ENCODE peak calls at places on chromosomes 5 and 9, in seven cellular contexts. One of them, this sample, is unnamed.

GRCh38 chr5:87170799-87171198 is 96.9 kb upstream of the RASA1 start:
- DNase-seq in progenitor cell of endocrine pancreas: no peak
- DNase-seq in heart left ventricle: no peak
- DNase-seq in AG04450: no peak
- DNase-seq in epithelial cell of esophagus: no peak
- DNase-seq in BE2C: no peak
- DNase-seq in upper lobe of left lung: no peak
- DNase-seq in this sample: no peak

GRCh38 chr9:83334320-83334719 is 203.9 kb downstream of the FRMD3 start:
- DNase-seq in progenitor cell of endocrine pancreas: peak
- DNase-seq in heart left ventricle: peak
- DNase-seq in AG04450: peak
- DNase-seq in epithelial cell of esophagus: peak
- DNase-seq in BE2C: peak
- DNase-seq in upper lobe of left lung: no peak
- DNase-seq in this sample: peak

GRCh38 chr5:15495026-15495425 is 5.0 kb upstream of the FBXL7 start:
- DNase-seq in progenitor cell of endocrine pancreas: no peak
- DNase-seq in heart left ventricle: no peak
- DNase-seq in AG04450: no peak
- DNase-seq in epithelial cell of esophagus: no peak
- DNase-seq in BE2C: peak
- DNase-seq in upper lobe of left lung: no peak
- DNase-seq in this sample: no peak

GRCh38 chr5:116370149-116370548 is 204.5 kb downstream of the SEMA6A start:
- DNase-seq in progenitor cell of endocrine pancreas: no peak
- DNase-seq in heart left ventricle: no peak
- DNase-seq in AG04450: no peak
- DNase-seq in epithelial cell of esophagus: no peak
- DNase-seq in BE2C: no peak
- DNase-seq in upper lobe of left lung: no peak
- DNase-seq in this sample: no peak

GRCh38 chr9:36149197-36149596 is 12.7 kb downstream of the GLIPR2 start:
- DNase-seq in progenitor cell of endocrine pancreas: no peak
- DNase-seq in heart left ventricle: no peak
- DNase-seq in AG04450: no peak
- DNase-seq in epithelial cell of esophagus: peak
- DNase-seq in BE2C: no peak
- DNase-seq in upper lobe of left lung: no peak
- DNase-seq in this sample: no peak

GRCh38 chr9:24090566-24090965 is 264.5 kb upstream of the ELAVL2 start:
- DNase-seq in progenitor cell of endocrine pancreas: no peak
- DNase-seq in heart left ventricle: no peak
- DNase-seq in AG04450: no peak
- DNase-seq in epithelial cell of esophagus: no peak
- DNase-seq in BE2C: no peak
- DNase-seq in upper lobe of left lung: no peak
- DNase-seq in this sample: no peak

GRCh38 chr5:107284822-107285510 is 385.8 kb downstream of the EFNA5 start:
- DNase-seq in progenitor cell of endocrine pancreas: no peak
- DNase-seq in heart left ventricle: no peak
- DNase-seq in AG04450: no peak
- DNase-seq in epithelial cell of esophagus: peak
- DNase-seq in BE2C: no peak
- DNase-seq in upper lobe of left lung: no peak
- DNase-seq in this sample: no peak

GRCh38 chr5:14813747-14814146 is 57.8 kb downstream of the ANKH start:
- DNase-seq in progenitor cell of endocrine pancreas: no peak
- DNase-seq in heart left ventricle: no peak
- DNase-seq in AG04450: no peak
- DNase-seq in epithelial cell of esophagus: no peak
- DNase-seq in BE2C: no peak
- DNase-seq in upper lobe of left lung: no peak
- DNase-seq in this sample: no peak

GRCh38 chr5:157449011-157449723 is 10.8 kb upstream of the NIPAL4 start:
- DNase-seq in progenitor cell of endocrine pancreas: no peak
- DNase-seq in heart left ventricle: peak
- DNase-seq in AG04450: no peak
- DNase-seq in epithelial cell of esophagus: peak
- DNase-seq in BE2C: peak
- DNase-seq in upper lobe of left lung: peak
- DNase-seq in this sample: no peak

GRCh38 chr9:89498845-89499480 is 1.1 kb upstream of the SEMA4D start:
- DNase-seq in progenitor cell of endocrine pancreas: no peak
- DNase-seq in heart left ventricle: no peak
- DNase-seq in AG04450: no peak
- DNase-seq in epithelial cell of esophagus: no peak
- DNase-seq in BE2C: no peak
- DNase-seq in upper lobe of left lung: no peak
- DNase-seq in this sample: no peak

GRCh38 chr9:34558911-34559615 is 30.5 kb downstream of the CNTFR start:
- DNase-seq in progenitor cell of endocrine pancreas: no peak
- DNase-seq in heart left ventricle: no peak
- DNase-seq in AG04450: no peak
- DNase-seq in epithelial cell of esophagus: no peak
- DNase-seq in BE2C: no peak
- DNase-seq in upper lobe of left lung: no peak
- DNase-seq in this sample: no peak

GRCh38 chr5:1937590-1937989 is 54.9 kb upstream of the IRX4 start:
- DNase-seq in progenitor cell of endocrine pancreas: no peak
- DNase-seq in heart left ventricle: no peak
- DNase-seq in AG04450: no peak
- DNase-seq in epithelial cell of esophagus: no peak
- DNase-seq in BE2C: no peak
- DNase-seq in upper lobe of left lung: no peak
- DNase-seq in this sample: no peak

GRCh38 chr5:170206958-170207357 is 25.8 kb upstream of the C5orf58 start:
- DNase-seq in progenitor cell of endocrine pancreas: no peak
- DNase-seq in heart left ventricle: no peak
- DNase-seq in AG04450: no peak
- DNase-seq in epithelial cell of esophagus: no peak
- DNase-seq in BE2C: no peak
- DNase-seq in upper lobe of left lung: no peak
- DNase-seq in this sample: no peak

GRCh38 chr5:1938310-1939000 is 55.7 kb upstream of the IRX4 start:
- DNase-seq in progenitor cell of endocrine pancreas: no peak
- DNase-seq in heart left ventricle: no peak
- DNase-seq in AG04450: no peak
- DNase-seq in epithelial cell of esophagus: no peak
- DNase-seq in BE2C: no peak
- DNase-seq in upper lobe of left lung: no peak
- DNase-seq in this sample: no peak

GRCh38 chr9:84736076-84736475 is 66.5 kb downstream of the NTRK2 start:
- DNase-seq in progenitor cell of endocrine pancreas: no peak
- DNase-seq in heart left ventricle: no peak
- DNase-seq in AG04450: no peak
- DNase-seq in epithelial cell of esophagus: no peak
- DNase-seq in BE2C: no peak
- DNase-seq in upper lobe of left lung: no peak
- DNase-seq in this sample: no peak

GRCh38 chr9:113875917-113876805 is at the start of gene ZNF618:
- DNase-seq in progenitor cell of endocrine pancreas: peak
- DNase-seq in heart left ventricle: peak
- DNase-seq in AG04450: no peak
- DNase-seq in epithelial cell of esophagus: peak
- DNase-seq in BE2C: peak
- DNase-seq in upper lobe of left lung: peak
- DNase-seq in this sample: peak

GRCh38 chr5:105413406-105413990 is 1850.9 kb upstream of the NUDT12 start:
- DNase-seq in progenitor cell of endocrine pancreas: no peak
- DNase-seq in heart left ventricle: no peak
- DNase-seq in AG04450: no peak
- DNase-seq in epithelial cell of esophagus: peak
- DNase-seq in BE2C: peak
- DNase-seq in upper lobe of left lung: no peak
- DNase-seq in this sample: no peak

GRCh38 chr5:93192683-93193082 is 388.3 kb downstream of the NR2F1-AS1 start:
- DNase-seq in progenitor cell of endocrine pancreas: no peak
- DNase-seq in heart left ventricle: no peak
- DNase-seq in AG04450: no peak
- DNase-seq in epithelial cell of esophagus: no peak
- DNase-seq in BE2C: no peak
- DNase-seq in upper lobe of left lung: no peak
- DNase-seq in this sample: no peak

GRCh38 chr5:179762079-179762780 is 29.6 kb downstream of the MAML1 start:
- DNase-seq in progenitor cell of endocrine pancreas: no peak
- DNase-seq in heart left ventricle: no peak
- DNase-seq in AG04450: no peak
- DNase-seq in epithelial cell of esophagus: peak
- DNase-seq in BE2C: peak
- DNase-seq in upper lobe of left lung: no peak
- DNase-seq in this sample: no peak

GRCh38 chr9:136012651-136013050 is 51.5 kb upstream of the UBAC1 start:
- DNase-seq in progenitor cell of endocrine pancreas: no peak
- DNase-seq in heart left ventricle: no peak
- DNase-seq in AG04450: no peak
- DNase-seq in epithelial cell of esophagus: no peak
- DNase-seq in BE2C: peak
- DNase-seq in upper lobe of left lung: peak
- DNase-seq in this sample: no peak

GRCh38 chr9:90956026-90956810 is 154.6 kb downstream of the SYK start:
- DNase-seq in progenitor cell of endocrine pancreas: no peak
- DNase-seq in heart left ventricle: no peak
- DNase-seq in AG04450: no peak
- DNase-seq in epithelial cell of esophagus: peak
- DNase-seq in BE2C: no peak
- DNase-seq in upper lobe of left lung: no peak
- DNase-seq in this sample: no peak

GRCh38 chr5:147216552-147217154 is 18.2 kb upstream of the STK32A start:
- DNase-seq in progenitor cell of endocrine pancreas: no peak
- DNase-seq in heart left ventricle: no peak
- DNase-seq in AG04450: no peak
- DNase-seq in epithelial cell of esophagus: no peak
- DNase-seq in BE2C: no peak
- DNase-seq in upper lobe of left lung: no peak
- DNase-seq in this sample: no peak

GRCh38 chr5:53170748-53171349 is 61.3 kb upstream of the MOCS2 start:
- DNase-seq in progenitor cell of endocrine pancreas: no peak
- DNase-seq in heart left ventricle: no peak
- DNase-seq in AG04450: no peak
- DNase-seq in epithelial cell of esophagus: peak
- DNase-seq in BE2C: peak
- DNase-seq in upper lobe of left lung: no peak
- DNase-seq in this sample: peak
- TF ChIP-seq CTCF in progenitor cell of endocrine pancreas: peak
- TF ChIP-seq CTCF in heart left ventricle: peak
- TF ChIP-seq CTCF in AG04450: peak
- TF ChIP-seq CTCF in epithelial cell of esophagus: peak
- TF ChIP-seq CTCF in BE2C: peak
- TF ChIP-seq CTCF in upper lobe of left lung: peak
- TF ChIP-seq CTCF in this sample: peak

DNA sequence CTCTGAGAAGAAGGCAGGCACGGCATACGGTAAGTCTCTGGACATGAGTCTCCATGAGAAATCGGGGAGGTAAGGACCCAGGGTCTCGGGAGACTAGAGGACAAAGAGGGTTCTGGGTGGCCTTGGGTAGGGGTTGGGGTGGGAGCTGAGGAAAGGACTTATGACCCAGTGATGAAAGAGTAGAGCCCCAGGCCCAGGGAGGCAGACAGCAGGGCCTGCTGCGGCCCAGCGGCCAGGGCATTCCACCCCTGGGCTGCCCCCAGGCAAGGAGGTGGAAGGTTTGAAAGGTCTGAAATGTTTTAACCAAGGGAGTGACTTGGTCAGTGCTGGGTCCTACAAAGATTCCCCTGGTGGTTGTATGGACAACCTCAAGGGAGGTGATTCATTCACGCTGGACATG is 89.1 kb downstream of the CRB2 start:
- DNase-seq in progenitor cell of endocrine pancreas: no peak
- DNase-seq in heart left ventricle: no peak
- DNase-seq in AG04450: no peak
- DNase-seq in epithelial cell of esophagus: no peak
- DNase-seq in BE2C: no peak
- DNase-seq in upper lobe of left lung: no peak
- DNase-seq in this sample: no peak
- TF ChIP-seq CTCF in progenitor cell of endocrine pancreas: no peak
- TF ChIP-seq CTCF in heart left ventricle: no peak
- TF ChIP-seq CTCF in AG04450: no peak
- TF ChIP-seq CTCF in epithelial cell of esophagus: no peak
- TF ChIP-seq CTCF in BE2C: no peak
- TF ChIP-seq CTCF in upper lobe of left lung: no peak
- TF ChIP-seq CTCF in this sample: no peak

GRCh38 chr5:78886650-78887230 is 98.4 kb downstream of the ARSB start:
- DNase-seq in progenitor cell of endocrine pancreas: no peak
- DNase-seq in heart left ventricle: no peak
- DNase-seq in AG04450: no peak
- DNase-seq in epithelial cell of esophagus: peak
- DNase-seq in BE2C: no peak
- DNase-seq in upper lobe of left lung: no peak
- DNase-seq in this sample: no peak
- TF ChIP-seq CTCF in progenitor cell of endocrine pancreas: peak
- TF ChIP-seq CTCF in heart left ventricle: peak
- TF ChIP-seq CTCF in AG04450: peak
- TF ChIP-seq CTCF in epithelial cell of esophagus: peak
- TF ChIP-seq CTCF in BE2C: peak
- TF ChIP-seq CTCF in upper lobe of left lung: no peak
- TF ChIP-seq CTCF in this sample: peak

GRCh38 chr5:33848554-33848953 is 43.2 kb downstream of the ADAMTS12 start:
- DNase-seq in progenitor cell of endocrine pancreas: no peak
- DNase-seq in heart left ventricle: no peak
- DNase-seq in AG04450: no peak
- DNase-seq in epithelial cell of esophagus: no peak
- DNase-seq in BE2C: no peak
- DNase-seq in upper lobe of left lung: no peak
- DNase-seq in this sample: no peak

GRCh38 chr5:33852327-33852726 is 39.5 kb downstream of the ADAMTS12 start:
- DNase-seq in progenitor cell of endocrine pancreas: no peak
- DNase-seq in heart left ventricle: no peak
- DNase-seq in AG04450: no peak
- DNase-seq in epithelial cell of esophagus: no peak
- DNase-seq in BE2C: no peak
- DNase-seq in upper lobe of left lung: no peak
- DNase-seq in this sample: no peak

GRCh38 chr5:33852837-33853236 is 39.0 kb downstream of the ADAMTS12 start:
- DNase-seq in progenitor cell of endocrine pancreas: no peak
- DNase-seq in heart left ventricle: no peak
- DNase-seq in AG04450: no peak
- DNase-seq in epithelial cell of esophagus: no peak
- DNase-seq in BE2C: no peak
- DNase-seq in upper lobe of left lung: peak
- DNase-seq in this sample: no peak

GRCh38 chr5:33854733-33855151 is 37.0 kb downstream of the ADAMTS12 start:
- DNase-seq in progenitor cell of endocrine pancreas: no peak
- DNase-seq in heart left ventricle: no peak
- DNase-seq in AG04450: no peak
- DNase-seq in epithelial cell of esophagus: no peak
- DNase-seq in BE2C: no peak
- DNase-seq in upper lobe of left lung: no peak
- DNase-seq in this sample: no peak

DNA sequence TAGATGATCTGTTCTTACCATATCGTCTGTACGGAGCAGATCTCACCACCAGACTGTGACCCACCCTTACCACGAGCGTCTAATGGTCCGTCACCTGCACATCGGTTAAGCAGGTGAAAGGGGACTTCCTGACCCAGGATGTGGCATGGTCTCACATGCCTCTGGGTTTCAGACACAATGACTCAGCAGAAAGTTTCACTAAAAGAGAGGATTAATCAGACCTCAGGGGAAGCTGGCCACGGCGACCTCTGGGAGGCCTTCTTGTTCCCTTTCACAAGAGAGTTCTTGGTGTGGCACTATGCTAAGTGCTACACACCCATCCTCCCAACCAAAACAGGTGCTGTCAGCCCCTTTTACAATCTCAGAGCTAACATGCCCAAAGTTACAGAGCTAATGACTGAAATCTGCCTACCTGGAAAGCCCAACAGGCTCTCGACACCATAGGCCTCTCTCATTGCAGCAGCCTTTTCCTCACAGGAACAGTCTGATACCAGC is 41.6 kb downstream of the ADAMTS12 start:
- DNase-seq in progenitor cell of endocrine pancreas: no peak
- DNase-seq in heart left ventricle: no peak
- DNase-seq in AG04450: no peak
- DNase-seq in epithelial cell of esophagus: peak
- DNase-seq in BE2C: no peak
- DNase-seq in upper lobe of left lung: no peak
- DNase-seq in this sample: no peak
- TF ChIP-seq CTCF in progenitor cell of endocrine pancreas: no peak
- TF ChIP-seq CTCF in heart left ventricle: no peak
- TF ChIP-seq CTCF in AG04450: no peak
- TF ChIP-seq CTCF in epithelial cell of esophagus: no peak
- TF ChIP-seq CTCF in BE2C: no peak
- TF ChIP-seq CTCF in upper lobe of left lung: no peak
- TF ChIP-seq CTCF in this sample: no peak

This sample was measured in neural crest cell.